ENCODE peak calls at places on chromosome 7, in four cellular contexts. S, G, L and N are unnamed samples.

GRCh38 chr7:31106303-31107105 is 54.4 kb downstream of the ADCYAP1R1 start:
- DNase-seq in S (no peak), G (no peak), L (no peak), N (no peak)

GRCh38 chr7:30613366-30614325 is 19.0 kb downstream of the GARS1 start:
- DNase-seq in S (no peak), G (no peak), L (no peak), N (no peak)

GRCh38 chr7:79646278-79646677 is 192.8 kb upstream of the MAGI2 start:
- DNase-seq in S (no peak), G (no peak), L (no peak), N (no peak)

GRCh38 chr7:118006979-118007378 is 133.7 kb upstream of the CTTNBP2 start:
- DNase-seq in S (no peak), G (no peak), L (no peak), N (no peak)

GRCh38 chr7:117495313-117495712 is 15.5 kb downstream of the CFTR start:
- DNase-seq in S (no peak), G (no peak), L (no peak), N (no peak)

GRCh38 chr7:95469850-95470249 is 15.9 kb upstream of the ASB4 start:
- DNase-seq in S (no peak), G (no peak), L (no peak), N (no peak)

GRCh38 chr7:80950550-80950967 is 31.7 kb upstream of the SEMA3C start:
- DNase-seq in S (no peak), G (no peak), L (no peak), N (no peak)

GRCh38 chr7:151306860-151307259 is 34.8 kb upstream of the NUB1 start:
- DNase-seq in S (no peak), G (no peak), L (no peak), N (no peak)

GRCh38 chr7:55571534-55572377 is 546 bp downstream of the VOPP1 start:
- DNase-seq in S (peak), G (peak), L (peak), N (peak)

GRCh38 chr7:95365151-95365550 is 31.0 kb downstream of the PON3 start:
- DNase-seq in S (no peak), G (no peak), L (no peak), N (no peak)

GRCh38 chr7:25391295-25391861 is 163.1 kb upstream of the NPVF start:
- DNase-seq in S (peak), G (peak), L (no peak), N (no peak)

GRCh38 chr7:2245883-2246679 is 4.1 kb downstream of the NUDT1 start:
- DNase-seq in S (no peak), G (no peak), L (no peak), N (no peak)

GRCh38 chr7:1563939-1564602 is 5.8 kb downstream of the PSMG3 start:
- DNase-seq in S (no peak), G (no peak), L (no peak), N (no peak)

GRCh38 chr7:138886501-138886917 is 88.5 kb upstream of the ATP6V0A4 start:
- DNase-seq in S (peak), G (peak), L (peak), N (peak)

GRCh38 chr7:157990226-157990877 is 597.3 kb downstream of the PTPRN2 start:
- DNase-seq in S (no peak), G (no peak), L (no peak), N (no peak)